ENCODE peak calls at places on chromosomes 3 and 15, in nine cellular contexts. One of them, this sample, is unnamed.

GRCh38 chr15:55108858-55109518 is 87.8 kb downstream of the RSL24D1 start:
- DNase-seq in mucosa of gallbladder: peak
- DNase-seq in HEK293T: peak
- DNase-seq in retina: peak
- DNase-seq in activated T-cell treated with anti-CD3 and anti-CD28 coated beads for 48 hours: peak
- DNase-seq in activated T-helper 1 cell treated with anti-CD3 and anti-CD28 coated beads, Interleukin-12 subunit alpha, Interleukin-12 subunit beta, Interleukin-2, Interleukin-4 antibody, amounts not matched to agents 30 ng/mL and 10 ng/mL and 1 ng/mL, durations not matched to agents 14 hours and 24 hours and 36 hours: peak
- DNase-seq in transverse colon: peak
- DNase-seq in activated CD8-positive, alpha-beta memory T cell treated with anti-CD3 and anti-CD28 coated beads, Interleukin-2, amount 50 U/mL, for 48 hours: peak
- DNase-seq in head of caudate nucleus: peak
- DNase-seq in this sample: peak

GRCh38 chr3:40207796-40208195 is 101.7 kb upstream of the EIF1B start:
- DNase-seq in activated CD8-positive, alpha-beta memory T cell treated with anti-CD3 and anti-CD28 coated beads, Interleukin-2, amount 50 U/mL, for 48 hours: no peak
- DNase-seq in transverse colon: no peak
- DNase-seq in head of caudate nucleus: no peak
- DNase-seq in activated T-helper 1 cell treated with anti-CD3 and anti-CD28 coated beads, Interleukin-12 subunit alpha, Interleukin-12 subunit beta, Interleukin-2, Interleukin-4 antibody, amounts not matched to agents 30 ng/mL and 10 ng/mL and 1 ng/mL, durations not matched to agents 14 hours and 24 hours and 36 hours: no peak
- DNase-seq in HEK293T: no peak
- DNase-seq in mucosa of gallbladder: no peak
- DNase-seq in retina: no peak
- DNase-seq in activated T-cell treated with anti-CD3 and anti-CD28 coated beads for 48 hours: no peak
- DNase-seq in this sample: no peak

GRCh38 chr3:100073555-100074307 is 40.6 kb downstream of the FILIP1L start:
- DNase-seq in HEK293T: no peak
- DNase-seq in activated T-cell treated with anti-CD3 and anti-CD28 coated beads for 48 hours: no peak
- DNase-seq in retina: peak
- DNase-seq in activated CD8-positive, alpha-beta memory T cell treated with anti-CD3 and anti-CD28 coated beads, Interleukin-2, amount 50 U/mL, for 48 hours: no peak
- DNase-seq in head of caudate nucleus: no peak
- DNase-seq in mucosa of gallbladder: no peak
- DNase-seq in transverse colon: peak
- DNase-seq in activated T-helper 1 cell treated with anti-CD3 and anti-CD28 coated beads, Interleukin-12 subunit alpha, Interleukin-12 subunit beta, Interleukin-2, Interleukin-4 antibody, amounts not matched to agents 30 ng/mL and 10 ng/mL and 1 ng/mL, durations not matched to agents 14 hours and 24 hours and 36 hours: peak
- DNase-seq in this sample: no peak

GRCh38 chr3:186931487-186932280 is 1.4 kb downstream of the ST6GAL1 start:
- DNase-seq in HEK293T: no peak
- DNase-seq in activated T-cell treated with anti-CD3 and anti-CD28 coated beads for 48 hours: peak
- DNase-seq in activated T-helper 1 cell treated with anti-CD3 and anti-CD28 coated beads, Interleukin-12 subunit alpha, Interleukin-12 subunit beta, Interleukin-2, Interleukin-4 antibody, amounts not matched to agents 30 ng/mL and 10 ng/mL and 1 ng/mL, durations not matched to agents 14 hours and 24 hours and 36 hours: peak
- DNase-seq in activated CD8-positive, alpha-beta memory T cell treated with anti-CD3 and anti-CD28 coated beads, Interleukin-2, amount 50 U/mL, for 48 hours: peak
- DNase-seq in mucosa of gallbladder: peak
- DNase-seq in transverse colon: peak
- DNase-seq in retina: peak
- DNase-seq in head of caudate nucleus: peak
- DNase-seq in this sample: peak

GRCh38 chr3:63705092-63705645 is 52.7 kb downstream of the SNTN start:
- DNase-seq in retina: no peak
- DNase-seq in activated CD8-positive, alpha-beta memory T cell treated with anti-CD3 and anti-CD28 coated beads, Interleukin-2, amount 50 U/mL, for 48 hours: no peak
- DNase-seq in transverse colon: no peak
- DNase-seq in activated T-cell treated with anti-CD3 and anti-CD28 coated beads for 48 hours: no peak
- DNase-seq in activated T-helper 1 cell treated with anti-CD3 and anti-CD28 coated beads, Interleukin-12 subunit alpha, Interleukin-12 subunit beta, Interleukin-2, Interleukin-4 antibody, amounts not matched to agents 30 ng/mL and 10 ng/mL and 1 ng/mL, durations not matched to agents 14 hours and 24 hours and 36 hours: no peak
- DNase-seq in head of caudate nucleus: no peak
- DNase-seq in mucosa of gallbladder: no peak
- DNase-seq in HEK293T: no peak
- DNase-seq in this sample: no peak

GRCh38 chr3:56801597-56802410 is at the start of gene ARHGEF3:
- DNase-seq in HEK293T: peak
- DNase-seq in activated T-cell treated with anti-CD3 and anti-CD28 coated beads for 48 hours: peak
- DNase-seq in activated CD8-positive, alpha-beta memory T cell treated with anti-CD3 and anti-CD28 coated beads, Interleukin-2, amount 50 U/mL, for 48 hours: peak
- DNase-seq in head of caudate nucleus: peak
- DNase-seq in mucosa of gallbladder: peak
- DNase-seq in retina: peak
- DNase-seq in activated T-helper 1 cell treated with anti-CD3 and anti-CD28 coated beads, Interleukin-12 subunit alpha, Interleukin-12 subunit beta, Interleukin-2, Interleukin-4 antibody, amounts not matched to agents 30 ng/mL and 10 ng/mL and 1 ng/mL, durations not matched to agents 14 hours and 24 hours and 36 hours: peak
- DNase-seq in transverse colon: peak
- DNase-seq in this sample: peak

GRCh38 chr3:30315452-30315851 is 290.9 kb upstream of the TGFBR2 start:
- DNase-seq in head of caudate nucleus: no peak
- DNase-seq in HEK293T: no peak
- DNase-seq in activated T-helper 1 cell treated with anti-CD3 and anti-CD28 coated beads, Interleukin-12 subunit alpha, Interleukin-12 subunit beta, Interleukin-2, Interleukin-4 antibody, amounts not matched to agents 30 ng/mL and 10 ng/mL and 1 ng/mL, durations not matched to agents 14 hours and 24 hours and 36 hours: no peak
- DNase-seq in activated T-cell treated with anti-CD3 and anti-CD28 coated beads for 48 hours: no peak
- DNase-seq in transverse colon: no peak
- DNase-seq in mucosa of gallbladder: no peak
- DNase-seq in retina: no peak
- DNase-seq in activated CD8-positive, alpha-beta memory T cell treated with anti-CD3 and anti-CD28 coated beads, Interleukin-2, amount 50 U/mL, for 48 hours: no peak
- DNase-seq in this sample: no peak

GRCh38 chr3:18527691-18528090 is 102.6 kb upstream of the SATB1 start:
- DNase-seq in mucosa of gallbladder: no peak
- DNase-seq in head of caudate nucleus: no peak
- DNase-seq in transverse colon: no peak
- DNase-seq in activated CD8-positive, alpha-beta memory T cell treated with anti-CD3 and anti-CD28 coated beads, Interleukin-2, amount 50 U/mL, for 48 hours: no peak
- DNase-seq in activated T-cell treated with anti-CD3 and anti-CD28 coated beads for 48 hours: no peak
- DNase-seq in activated T-helper 1 cell treated with anti-CD3 and anti-CD28 coated beads, Interleukin-12 subunit alpha, Interleukin-12 subunit beta, Interleukin-2, Interleukin-4 antibody, amounts not matched to agents 30 ng/mL and 10 ng/mL and 1 ng/mL, durations not matched to agents 14 hours and 24 hours and 36 hours: no peak
- DNase-seq in HEK293T: no peak
- DNase-seq in retina: no peak
- DNase-seq in this sample: no peak

GRCh38 chr3:152071924-152072323 is 196.8 kb upstream of the MBNL1 start:
- DNase-seq in HEK293T: peak
- DNase-seq in mucosa of gallbladder: no peak
- DNase-seq in activated CD8-positive, alpha-beta memory T cell treated with anti-CD3 and anti-CD28 coated beads, Interleukin-2, amount 50 U/mL, for 48 hours: no peak
- DNase-seq in transverse colon: no peak
- DNase-seq in retina: no peak
- DNase-seq in activated T-cell treated with anti-CD3 and anti-CD28 coated beads for 48 hours: no peak
- DNase-seq in activated T-helper 1 cell treated with anti-CD3 and anti-CD28 coated beads, Interleukin-12 subunit alpha, Interleukin-12 subunit beta, Interleukin-2, Interleukin-4 antibody, amounts not matched to agents 30 ng/mL and 10 ng/mL and 1 ng/mL, durations not matched to agents 14 hours and 24 hours and 36 hours: no peak
- DNase-seq in head of caudate nucleus: no peak
- DNase-seq in this sample: peak

GRCh38 chr15:51759557-51760070 is 8.2 kb downstream of the TMOD2 start:
- DNase-seq in retina: no peak
- DNase-seq in transverse colon: peak
- DNase-seq in activated T-cell treated with anti-CD3 and anti-CD28 coated beads for 48 hours: no peak
- DNase-seq in head of caudate nucleus: no peak
- DNase-seq in HEK293T: no peak
- DNase-seq in activated CD8-positive, alpha-beta memory T cell treated with anti-CD3 and anti-CD28 coated beads, Interleukin-2, amount 50 U/mL, for 48 hours: no peak
- DNase-seq in mucosa of gallbladder: no peak
- DNase-seq in activated T-helper 1 cell treated with anti-CD3 and anti-CD28 coated beads, Interleukin-12 subunit alpha, Interleukin-12 subunit beta, Interleukin-2, Interleukin-4 antibody, amounts not matched to agents 30 ng/mL and 10 ng/mL and 1 ng/mL, durations not matched to agents 14 hours and 24 hours and 36 hours: no peak
- DNase-seq in this sample: no peak

GRCh38 chr3:26712211-26713026 is 89.8 kb downstream of the LRRC3B start:
- DNase-seq in transverse colon: no peak
- DNase-seq in activated T-cell treated with anti-CD3 and anti-CD28 coated beads for 48 hours: no peak
- DNase-seq in head of caudate nucleus: no peak
- DNase-seq in HEK293T: peak
- DNase-seq in activated T-helper 1 cell treated with anti-CD3 and anti-CD28 coated beads, Interleukin-12 subunit alpha, Interleukin-12 subunit beta, Interleukin-2, Interleukin-4 antibody, amounts not matched to agents 30 ng/mL and 10 ng/mL and 1 ng/mL, durations not matched to agents 14 hours and 24 hours and 36 hours: no peak
- DNase-seq in retina: peak
- DNase-seq in activated CD8-positive, alpha-beta memory T cell treated with anti-CD3 and anti-CD28 coated beads, Interleukin-2, amount 50 U/mL, for 48 hours: no peak
- DNase-seq in mucosa of gallbladder: no peak
- DNase-seq in this sample: peak

GRCh38 chr3:169509359-169509758 is 154.2 kb downstream of the MECOM start:
- DNase-seq in activated T-helper 1 cell treated with anti-CD3 and anti-CD28 coated beads, Interleukin-12 subunit alpha, Interleukin-12 subunit beta, Interleukin-2, Interleukin-4 antibody, amounts not matched to agents 30 ng/mL and 10 ng/mL and 1 ng/mL, durations not matched to agents 14 hours and 24 hours and 36 hours: no peak
- DNase-seq in activated CD8-positive, alpha-beta memory T cell treated with anti-CD3 and anti-CD28 coated beads, Interleukin-2, amount 50 U/mL, for 48 hours: no peak
- DNase-seq in mucosa of gallbladder: no peak
- DNase-seq in transverse colon: no peak
- DNase-seq in activated T-cell treated with anti-CD3 and anti-CD28 coated beads for 48 hours: no peak
- DNase-seq in retina: no peak
- DNase-seq in head of caudate nucleus: no peak
- DNase-seq in HEK293T: no peak
- DNase-seq in this sample: no peak

GRCh38 chr3:105415981-105416380 is 49.3 kb downstream of the ALCAM start:
- DNase-seq in transverse colon: no peak
- DNase-seq in activated T-helper 1 cell treated with anti-CD3 and anti-CD28 coated beads, Interleukin-12 subunit alpha, Interleukin-12 subunit beta, Interleukin-2, Interleukin-4 antibody, amounts not matched to agents 30 ng/mL and 10 ng/mL and 1 ng/mL, durations not matched to agents 14 hours and 24 hours and 36 hours: no peak
- DNase-seq in HEK293T: no peak
- DNase-seq in mucosa of gallbladder: no peak
- DNase-seq in head of caudate nucleus: no peak
- DNase-seq in retina: no peak
- DNase-seq in activated T-cell treated with anti-CD3 and anti-CD28 coated beads for 48 hours: no peak
- DNase-seq in activated CD8-positive, alpha-beta memory T cell treated with anti-CD3 and anti-CD28 coated beads, Interleukin-2, amount 50 U/mL, for 48 hours: no peak
- DNase-seq in this sample: no peak

GRCh38 chr3:57538465-57538864 is 5.7 kb downstream of the DNAH12 start:
- DNase-seq in head of caudate nucleus: no peak
- DNase-seq in mucosa of gallbladder: no peak
- DNase-seq in transverse colon: no peak
- DNase-seq in activated T-helper 1 cell treated with anti-CD3 and anti-CD28 coated beads, Interleukin-12 subunit alpha, Interleukin-12 subunit beta, Interleukin-2, Interleukin-4 antibody, amounts not matched to agents 30 ng/mL and 10 ng/mL and 1 ng/mL, durations not matched to agents 14 hours and 24 hours and 36 hours: no peak
- DNase-seq in activated CD8-positive, alpha-beta memory T cell treated with anti-CD3 and anti-CD28 coated beads, Interleukin-2, amount 50 U/mL, for 48 hours: no peak
- DNase-seq in activated T-cell treated with anti-CD3 and anti-CD28 coated beads for 48 hours: no peak
- DNase-seq in HEK293T: no peak
- DNase-seq in retina: no peak
- DNase-seq in this sample: no peak